ENCODE peak calls at places on chromosomes 2 and 18, in five cellular contexts. I is cardiac fibroblast, X is fibroblast of lung, S is foreskin fibroblast, Z is cardiac muscle cell. G is an unnamed sample.

GRCh38 chr2:239400907-239401449 is at the start of gene HDAC4:
- DNase-seq in I (peak; percentile 100), X (peak; percentile 98), S (peak; percentile 99), Z (peak; percentile 100), G (peak; percentile 93)

GRCh38 chr2:69798909-69799526 is 30.4 kb upstream of the GMCL1 start:
- DNase-seq in I (peak; percentile 79), X (peak; percentile 94), S (no peak), Z (peak; percentile 84), G (peak; percentile 29)

GRCh38 chr2:7773362-7773973 is 856.3 kb downstream of the RNF144A start:
- DNase-seq in I (no peak), X (peak; percentile 49), S (no peak), Z (no peak), G (no peak)

GRCh38 chr2:209473930-209474419 is 50.1 kb downstream of the MAP2 start:
- DNase-seq in I (peak; percentile 96), X (peak; percentile 98), S (peak; percentile 84), Z (peak; percentile 98), G (peak; percentile 95)

GRCh38 chr2:138036522-138036921 is 72.2 kb downstream of the HNMT start:
- DNase-seq in I (no peak), X (no peak), S (no peak), Z (no peak), G (no peak)

GRCh38 chr18:78903436-78904178 is 76.0 kb upstream of the SALL3 start:
- DNase-seq in I (no peak), X (no peak), S (no peak), Z (no peak), G (no peak)

GRCh38 chr2:102337481-102338386 is 17.9 kb upstream of the IL18R1 start:
- DNase-seq in I (peak; percentile 44), X (no peak), S (no peak), Z (peak; percentile 65), G (no peak)

GRCh38 chr2:40256649-40257048 is 195.2 kb downstream of the SLC8A1 start:
- DNase-seq in I (peak; percentile 15), X (no peak), S (no peak), Z (peak; percentile 20), G (no peak)

GRCh38 chr2:236856856-236857616 is 228.7 kb upstream of the COPS8 start:
- DNase-seq in I (no peak), X (no peak), S (no peak), Z (no peak), G (no peak)

GRCh38 chr2:215171151-215171550 is 32.7 kb upstream of the ABCA12 start:
- DNase-seq in I (peak; percentile 4), X (peak; percentile 44), S (no peak), Z (peak; percentile 23), G (peak; percentile 27)

GRCh38 chr2:65320042-65320711 is 92.5 kb downstream of the ACTR2 start:
- DNase-seq in I (peak; percentile 81), X (peak; percentile 98), S (peak; percentile 87), Z (peak; percentile 84), G (peak; percentile 84)

GRCh38 chr2:143946436-143947385 is 573.2 kb downstream of the ZEB2 start:
- DNase-seq in I (no peak), X (no peak), S (peak; percentile 52), Z (no peak), G (no peak)

GRCh38 chr18:45775241-45775676 is 50.2 kb upstream of the SIGLEC15 start:
- DNase-seq in I (peak; percentile 90), X (peak; percentile 83), S (peak; percentile 72), Z (peak; percentile 94), G (peak; percentile 60)

GRCh38 chr18:57209697-57210096 is 62.8 kb downstream of the BOD1L2 start:
- DNase-seq in I (no peak), X (no peak), S (no peak), Z (no peak), G (no peak)

GRCh38 chr2:135850811-135851668 is 14.1 kb upstream of the LCT start:
- DNase-seq in I (no peak), X (no peak), S (no peak), Z (no peak), G (no peak)

GRCh38 chr2:148594216-148594615 is 50.3 kb upstream of the EPC2 start:
- DNase-seq in I (no peak), X (no peak), S (no peak), Z (no peak), G (no peak)

GRCh38 chr2:55012648-55013484 is 37.4 kb downstream of the RTN4 start:
- DNase-seq in I (no peak), X (no peak), S (no peak), Z (no peak), G (no peak)

GRCh38 chr18:34600118-34600517 is 110.0 kb upstream of the DTNA start:
- DNase-seq in I (peak; percentile 11), X (peak; percentile 40), S (no peak), Z (peak; percentile 4), G (no peak)

GRCh38 chr2:234690569-234691225 is 193.8 kb upstream of the ARL4C start:
- DNase-seq in I (peak; percentile 12), X (peak; percentile 87), S (no peak), Z (no peak), G (no peak)

GRCh38 chr2:33372940-33373553 is 103.4 kb upstream of the RASGRP3 start:
- DNase-seq in I (peak; percentile 47), X (peak; percentile 32), S (no peak), Z (peak; percentile 47), G (no peak)

GRCh38 chr2:85577386-85578242 is at the start of gene VAMP8:
- DNase-seq in I (no peak), X (no peak), S (no peak), Z (no peak), G (no peak)

GRCh38 chr18:23910032-23910431 is 104.5 kb upstream of the TTC39C start:
- DNase-seq in I (no peak), X (no peak), S (no peak), Z (no peak), G (no peak)

GRCh38 chr2:32436150-32436549 is 79.3 kb downstream of the BIRC6 start:
- DNase-seq in I (no peak), X (no peak), S (peak; percentile 17), Z (no peak), G (no peak)

GRCh38 chr2:235485362-235485761 is 8.5 kb upstream of the AGAP1 start:
- DNase-seq in I (no peak), X (no peak), S (no peak), Z (no peak), G (no peak)

GRCh38 chr2:10136187-10136934 is 13.8 kb downstream of the RRM2 start:
- DNase-seq in I (no peak), X (no peak), S (no peak), Z (no peak), G (no peak)

GRCh38 chr2:134375935-134376334 is 122.1 kb downstream of the MGAT5 start:
- DNase-seq in I (peak; percentile 69), X (peak; percentile 78), S (peak; percentile 61), Z (peak; percentile 67), G (no peak)

GRCh38 chr2:47307066-47307465 is 95.9 kb upstream of the MSH2 start:
- DNase-seq in I (no peak), X (peak; percentile 34), S (no peak), Z (no peak), G (peak; percentile 57)

GRCh38 chr2:63642941-63643340 is 54.2 kb downstream of the MDH1 start:
- DNase-seq in I (no peak), X (peak; percentile 15), S (no peak), Z (no peak), G (no peak)

GRCh38 chr2:216414772-216415319 is 2.6 kb downstream of the SMARCAL1 start:
- DNase-seq in I (no peak), X (no peak), S (no peak), Z (no peak), G (no peak)

GRCh38 chr2:219056896-219057708 is 3.6 kb downstream of the IHH start:
- DNase-seq in I (no peak), X (peak; percentile 5), S (no peak), Z (no peak), G (no peak)

GRCh38 chr18:11004294-11004693 is 145.1 kb downstream of the PIEZO2 start:
- DNase-seq in I (peak; percentile 9), X (peak; percentile 2), S (no peak), Z (peak; percentile 18), G (no peak)

GRCh38 chr18:11002277-11002676 is 147.1 kb downstream of the PIEZO2 start:
- DNase-seq in I (no peak), X (no peak), S (no peak), Z (no peak), G (no peak)

GRCh38 chr18:11005528-11005927 is 143.8 kb downstream of the PIEZO2 start:
- DNase-seq in I (peak; percentile 96), X (peak; percentile 60), S (peak; percentile 61), Z (peak; percentile 95), G (peak; percentile 35)

GRCh38 chr18:11002796-11003195 is 146.6 kb downstream of the PIEZO2 start:
- DNase-seq in I (no peak), X (no peak), S (no peak), Z (no peak), G (no peak)

GRCh38 chr18:11004951-11005350 is 144.4 kb downstream of the PIEZO2 start:
- DNase-seq in I (peak; percentile 63), X (no peak), S (no peak), Z (peak; percentile 46), G (no peak)
- H3K4me3 ChIP-seq in I (no peak overlapping the region), X (no peak overlapping the region), S (no peak overlapping the region), Z (no peak overlapping the region), G (no peak overlapping the region)

GRCh38 chr2:111618953-111619902 is 264.8 kb downstream of the ANAPC1 start:
- DNase-seq in I (peak; percentile 52), X (no peak), S (no peak), Z (peak; percentile 54), G (no peak)
- TF ChIP-seq CTCF in I (no peak), X (peak; percentile 24), S (no peak), Z (peak; percentile 45), G (peak; percentile 31)

GRCh38 chr2:237998530-237998929 is 31.7 kb downstream of the UBE2F start:
- DNase-seq in I (peak; percentile 84), X (peak; percentile 75), S (no peak), Z (peak; percentile 89), G (no peak)
- H3K4me3 ChIP-seq in I (no peak overlapping the region), X (no peak overlapping the region), S (no peak overlapping the region), Z (no peak overlapping the region), G (no peak overlapping the region)

DNA sequence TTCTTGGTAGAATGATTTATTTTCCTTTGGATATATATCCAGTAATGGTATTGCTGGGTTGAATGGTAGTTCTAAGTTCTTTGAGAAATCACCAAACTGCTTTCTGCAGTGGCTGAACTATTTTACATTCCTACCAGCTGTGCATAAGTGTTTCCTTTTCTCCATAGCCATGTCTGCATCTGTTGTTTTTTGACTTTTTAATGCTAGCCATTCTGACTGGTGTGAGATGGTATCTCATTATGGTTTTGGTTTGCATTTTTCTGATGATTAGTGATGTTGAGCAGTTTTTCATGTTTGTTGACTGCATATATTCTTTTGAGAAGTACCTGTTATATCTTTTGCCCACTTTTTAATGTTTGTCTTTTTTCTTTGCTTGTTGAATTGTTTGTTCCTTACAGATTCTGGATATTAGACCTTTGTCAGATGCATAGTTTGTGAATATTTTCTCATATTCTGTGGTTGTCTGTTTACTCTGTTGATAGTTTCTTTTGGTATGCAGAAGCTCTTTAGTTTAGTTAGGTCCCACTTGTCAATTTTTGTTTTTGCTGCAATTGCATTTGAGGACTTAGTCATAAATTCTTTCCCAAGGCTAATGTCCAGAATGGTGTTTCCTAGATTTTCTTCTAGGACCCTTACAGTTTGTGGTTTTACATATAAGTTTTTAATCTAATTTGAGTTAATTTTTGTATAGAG is 17.6 kb upstream of the KCNE4 start:
- DNase-seq in I (no peak), X (no peak), S (no peak), Z (no peak), G (no peak)
- TF ChIP-seq CTCF in I (no peak), X (no peak), S (no peak), Z (no peak), G (no peak)

G was measured in retinal pigment epithelial cell.